ENCODE peak calls at places on chromosomes 13 and 19, in eight cellular contexts. M is body of pancreas, R is fibroblast of lung, Q is thoracic aorta, L is Caco-2, I is keratinocyte, Z is A549, G is HL-60. H is an unnamed sample.

GRCh38 chr13:109699628-109700071 is 86.7 kb downstream of the IRS2 start:
- DNase-seq in L (no peak), Z (no peak), M (no peak), I (no peak), R (no peak), G (peak), Q (no peak), H (no peak)

GRCh38 chr13:36431204-36432105 is 840 bp upstream of the CCNA1 start:
- DNase-seq in R (no peak), Q (no peak), G (no peak), L (no peak), Z (no peak), M (no peak), I (no peak), H (no peak)

GRCh38 chr13:69474286-69474685 is 633.3 kb upstream of the ATXN8OS start:
- DNase-seq in L (no peak), Q (no peak), M (no peak), R (no peak), G (no peak), I (no peak), Z (no peak), H (no peak)

GRCh38 chr13:51636349-51636890 is 52.2 kb downstream of the WDFY2 start:
- DNase-seq in M (peak), Q (no peak), R (no peak), I (no peak), G (no peak), Z (peak), L (peak), H (no peak)

GRCh38 chr19:55153652-55154264 is 3.8 kb downstream of the TNNI3 start:
- DNase-seq in G (no peak), L (no peak), R (no peak), Q (no peak), M (no peak), I (no peak), Z (peak), H (no peak)

GRCh38 chr19:2699413-2700142 is 2.9 kb downstream of the GNG7 start:
- DNase-seq in G (no peak), Q (no peak), I (no peak), M (no peak), R (no peak), Z (no peak), L (no peak), H (no peak)

GRCh38 chr19:1373534-1374249 is 10.0 kb upstream of the NDUFS7 start:
- DNase-seq in L (no peak), I (no peak), M (peak), G (no peak), Z (no peak), Q (no peak), R (peak), H (no peak)

GRCh38 chr13:33057019-33057785 is 41.0 kb downstream of the KL start:
- DNase-seq in G (no peak), Z (peak), L (peak), I (no peak), Q (no peak), M (no peak), R (no peak), H (no peak)

GRCh38 chr19:35168261-35168660 is 13.7 kb downstream of the FXYD5 start:
- DNase-seq in R (no peak), Q (no peak), I (peak), M (no peak), Z (no peak), G (no peak), L (no peak), H (no peak)

GRCh38 chr19:19493841-19494546 is 21.4 kb downstream of the TSSK6 start:
- DNase-seq in R (no peak), Z (no peak), M (no peak), G (no peak), I (no peak), L (no peak), Q (no peak), H (no peak)

GRCh38 chr19:34671972-34672371 is 5.0 kb downstream of the SCGB2B2 start:
- DNase-seq in I (no peak), R (no peak), Z (no peak), Q (no peak), L (no peak), G (no peak), M (no peak), H (no peak)

GRCh38 chr13:41611385-41611784 is 154.0 kb downstream of the RGCC start:
- DNase-seq in L (no peak), Q (no peak), R (no peak), Z (no peak), I (no peak), G (no peak), M (no peak), H (no peak)

GRCh38 chr13:101946411-101946810 is 455.4 kb downstream of the FGF14 start:
- DNase-seq in L (no peak), Q (no peak), M (no peak), Z (no peak), G (no peak), R (no peak), I (no peak), H (no peak)

GRCh38 chr13:77384999-77385398 is 58.1 kb upstream of the MYCBP2 start:
- DNase-seq in L (no peak), M (no peak), I (no peak), Q (no peak), R (no peak), G (no peak), Z (no peak), H (no peak)

GRCh38 chr19:38647368-38647965 is at the start of gene ACTN4:
- DNase-seq in L (peak), Z (peak), G (peak), M (peak), Q (peak), R (peak), I (no peak), H (peak)

GRCh38 chr19:28313633-28314032 is 899.3 kb downstream of the UQCRFS1 start:
- DNase-seq in Z (no peak), G (no peak), Q (no peak), L (no peak), R (peak), M (peak), I (no peak), H (no peak)

GRCh38 chr19:2083174-2083854 is 12.8 kb downstream of the MOB3A start:
- DNase-seq in R (no peak), Q (no peak), I (no peak), L (no peak), G (peak), M (no peak), Z (no peak), H (no peak)

GRCh38 chr13:69124996-69125395 is 982.6 kb upstream of the ATXN8OS start:
- DNase-seq in G (no peak), L (no peak), M (no peak), Q (no peak), Z (no peak), R (no peak), I (no peak), H (no peak)

GRCh38 chr19:55674841-55675660 is at the start of gene EPN1:
- DNase-seq in G (peak), I (peak), M (peak), R (peak), Q (peak), L (peak), Z (peak), H (peak)

GRCh38 chr19:45712699-45713067 is 18.0 kb downstream of the FBXO46 start:
- DNase-seq in Z (no peak), L (no peak), R (no peak), I (no peak), G (no peak), Q (no peak), M (no peak), H (no peak)

GRCh38 chr13:91135949-91136348 is 211.5 kb upstream of the MIR17HG start:
- DNase-seq in M (no peak), G (no peak), L (no peak), R (no peak), Q (no peak), Z (no peak), I (no peak), H (no peak)

GRCh38 chr19:21482863-21483276 is 22.5 kb upstream of the ZNF429 start:
- DNase-seq in Z (peak), Q (no peak), G (peak), R (peak), I (no peak), M (peak), L (peak), H (no peak)

GRCh38 chr19:19385900-19386339 is 19.6 kb upstream of the GATAD2A start:
- DNase-seq in I (no peak), Z (no peak), Q (no peak), R (no peak), M (no peak), G (peak), L (no peak), H (no peak)

GRCh38 chr19:35720648-35721047 is 2.8 kb downstream of the KMT2B start:
- DNase-seq in M (no peak), I (no peak), L (no peak), R (no peak), Z (no peak), G (no peak), Q (no peak), H (no peak)

GRCh38 chr13:113927661-113928581 is 46.0 kb downstream of the C13orf46 start:
- DNase-seq in I (peak), Q (peak), M (no peak), L (no peak), G (no peak), Z (no peak), R (peak), H (no peak)

GRCh38 chr13:113849981-113850721 is 13.7 kb downstream of the GAS6 start:
- DNase-seq in G (no peak), I (no peak), R (no peak), L (no peak), M (no peak), Q (no peak), Z (no peak), H (no peak)

GRCh38 chr13:112768795-112769411 is 79.1 kb downstream of the ATP11A start:
- DNase-seq in M (no peak), Q (no peak), R (no peak), G (no peak), L (no peak), Z (no peak), I (no peak), H (no peak)

GRCh38 chr19:44847144-44848035 is 1.3 kb downstream of the NECTIN2 start:
- DNase-seq in I (no peak), Z (peak), G (no peak), L (peak), M (peak), R (peak), Q (no peak), H (no peak)

GRCh38 chr13:46641274-46642081 is 88.5 kb downstream of the LRCH1 start:
- DNase-seq in G (no peak), L (no peak), I (no peak), M (no peak), Z (no peak), Q (no peak), R (no peak), H (no peak)

GRCh38 chr19:51323481-51323891 is 12.0 kb downstream of the IGLON5 start:
- DNase-seq in M (no peak), Z (no peak), L (no peak), R (no peak), G (no peak), I (no peak), Q (no peak), H (no peak)

GRCh38 chr13:102983496-102983895 is 82.7 kb downstream of the SLC10A2 start:
- DNase-seq in M (no peak), L (no peak), G (no peak), Z (no peak), I (peak), R (no peak), Q (no peak), H (no peak)

GRCh38 chr13:49967456-49967855 is 29.4 kb upstream of the TRIM13 start:
- DNase-seq in I (no peak), M (no peak), Z (no peak), L (no peak), R (no peak), G (no peak), Q (no peak), H (no peak)

GRCh38 chr13:111451402-111451801 is 131.0 kb downstream of the TEX29 start:
- DNase-seq in L (no peak), Q (no peak), I (no peak), M (no peak), Z (no peak), G (no peak), R (no peak), H (no peak)

DNA sequence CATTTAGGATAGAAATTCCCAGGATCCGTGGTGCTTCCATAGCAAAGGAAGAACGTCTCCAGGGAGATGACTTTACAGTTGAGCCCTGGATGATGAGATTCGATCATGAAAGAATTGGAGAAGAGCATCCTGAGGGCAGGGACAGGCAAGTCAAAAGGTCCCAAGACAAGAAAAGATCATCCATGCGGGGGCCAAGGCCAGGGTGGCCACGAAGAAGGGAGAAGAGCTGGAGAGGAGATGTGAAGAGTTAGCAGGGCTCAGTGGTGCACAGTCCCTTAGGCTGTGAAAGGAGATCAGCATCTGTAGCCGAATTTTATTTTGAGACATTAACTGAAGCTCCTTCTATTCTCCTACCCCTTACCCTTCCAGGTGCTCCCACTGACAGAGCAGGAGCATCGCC is 28.9 kb downstream of the OR10H4 start:
- DNase-seq in L (no peak), R (no peak), G (no peak), M (no peak), I (no peak), Q (no peak), Z (no peak), H (no peak)
- H3K4me3 ChIP-seq in L (no peak), R (no peak), G (no peak), M (no peak), I (no peak), Q (no peak), Z (no peak), H (no peak)

GRCh38 chr19:4550479-4551050 is 8.9 kb downstream of the SEMA6B start:
- DNase-seq in I (no peak), G (no peak), M (no peak), Z (no peak), Q (no peak), L (no peak), R (no peak), H (no peak)

GRCh38 chr19:4548238-4548584 is 8.4 kb upstream of the LRG1 start:
- DNase-seq in I (no peak), Q (no peak), G (no peak), M (no peak), Z (no peak), L (no peak), R (no peak), H (no peak)

GRCh38 chr19:4550018-4550417 is 9.5 kb downstream of the SEMA6B start:
- DNase-seq in L (no peak), R (no peak), Z (no peak), I (no peak), G (no peak), M (no peak), Q (no peak), H (no peak)

GRCh38 chr19:4543856-4544647 is 4.2 kb upstream of the LRG1 start:
- DNase-seq in G (no peak), R (no peak), I (no peak), M (no peak), Q (no peak), Z (no peak), L (no peak), H (no peak)

GRCh38 chr19:4547303-4548237 is 7.7 kb upstream of the LRG1 start:
- DNase-seq in L (peak), G (peak), R (peak), M (peak), I (no peak), Z (peak), Q (no peak), H (no peak)
- TF ChIP-seq CTCF in L (peak), G (peak), R (peak), M (peak), I (peak), Z (peak), Q (no peak), H (peak)

DNA sequence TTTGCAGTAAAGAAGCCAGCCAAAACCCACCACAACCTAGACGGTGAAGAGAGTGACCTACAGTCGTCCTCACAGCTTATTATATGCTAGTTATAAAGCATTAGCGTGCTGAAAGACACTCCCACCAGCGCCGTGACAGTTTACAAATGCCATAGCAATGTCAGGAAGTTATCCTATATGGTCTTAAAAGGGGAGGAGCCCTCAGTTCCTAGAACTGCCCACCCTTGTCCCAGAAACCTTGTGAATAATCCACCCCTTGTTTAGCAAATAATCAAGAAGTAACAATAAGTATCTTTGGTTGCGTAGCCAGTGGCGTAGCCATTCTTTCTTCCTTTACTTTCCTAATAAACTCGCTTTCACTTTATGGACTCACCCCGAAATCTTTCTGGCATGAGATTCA is 227.9 kb upstream of the ARGLU1 start:
- DNase-seq in Z (no peak), Q (no peak), I (no peak), L (no peak), R (no peak), M (no peak), G (no peak), H (no peak)
- H3K4me3 ChIP-seq in Z (no peak), Q (peak), I (no peak), L (no peak), R (no peak), M (no peak), G (no peak), H (no peak)

GRCh38 chr19:58279042-58279924 is 528 bp downstream of the ZNF8 start:
- DNase-seq in I (no peak), L (peak), Q (peak), G (peak), R (peak), Z (peak), M (peak), H (no peak)

GRCh38 chr19:58277748-58278147 is 1.0 kb upstream of the ZNF8 start:
- DNase-seq in M (no peak), I (no peak), R (peak), G (no peak), Q (no peak), Z (no peak), L (no peak), H (no peak)

GRCh38 chr19:58279925-58280316 is 1.2 kb downstream of the ZNF8 start:
- DNase-seq in I (no peak), Z (no peak), R (no peak), L (no peak), Q (no peak), G (no peak), M (no peak), H (no peak)

GRCh38 chr19:58277197-58277596 is 1.6 kb upstream of the ZNF8 start:
- DNase-seq in R (no peak), I (no peak), Q (no peak), M (no peak), G (no peak), L (no peak), Z (no peak), H (no peak)

GRCh38 chr19:58278156-58279041 is at the start of gene ZNF8:
- DNase-seq in M (peak), L (peak), R (peak), I (peak), Q (peak), Z (peak), G (peak), H (peak)
- TF ChIP-seq CTCF in M (no peak), L (no peak), R (peak), I (no peak), Q (no peak), Z (no peak), G (no peak), H (no peak)

GRCh38 chr13:80469841-80470378 is 129.0 kb upstream of the SPRY2 start:
- DNase-seq in G (no peak), Q (peak), L (no peak), Z (peak), I (peak), R (peak), M (peak), H (no peak)
- H3K4me3 ChIP-seq in G (no peak), Q (peak), L (no peak), Z (no peak), I (no peak), R (no peak), M (no peak), H (no peak)

GRCh38 chr19:13104848-13105646 is 2.4 kb upstream of the LYL1 start:
- DNase-seq in M (no peak), I (no peak), L (no peak), Q (no peak), G (peak), R (no peak), Z (no peak), H (no peak)
- TF ChIP-seq CTCF in M (no peak), I (no peak), L (no peak), Q (no peak), G (no peak), R (no peak), Z (no peak), H (no peak)

DNA sequence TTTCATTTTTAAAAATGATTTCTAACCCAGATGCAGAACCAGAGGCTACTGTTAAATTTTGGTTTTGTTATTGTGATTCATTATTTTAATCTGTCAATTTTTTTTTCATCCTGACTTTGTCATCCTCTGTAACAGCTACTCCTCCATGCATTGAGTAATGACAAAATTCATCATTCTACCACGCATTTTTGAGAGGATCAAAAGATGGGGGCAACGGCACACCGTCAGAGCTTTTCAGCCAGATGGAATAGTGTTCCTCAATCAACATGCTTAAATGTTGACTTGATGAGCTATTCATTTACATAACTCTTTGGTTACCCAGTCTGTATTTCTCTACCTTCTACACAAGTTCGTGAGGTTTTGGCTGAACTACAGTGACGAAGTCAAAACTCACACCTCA is 486.3 kb downstream of the EFNB2 start:
- DNase-seq in Q (no peak), R (no peak), I (no peak), L (no peak), M (no peak), G (no peak), Z (no peak), H (no peak)
- H3K4me3 ChIP-seq in Q (no peak), R (no peak), I (no peak), L (no peak), M (no peak), G (no peak), Z (no peak), H (no peak)

GRCh38 chr13:27622102-27622820 is 569 bp downstream of the POLR1D start:
- DNase-seq in G (peak), Q (no peak), Z (peak), L (no peak), R (peak), I (no peak), M (peak), H (no peak)
- TF ChIP-seq CTCF in G (no peak), Q (no peak), Z (no peak), L (peak), R (peak), I (peak), M (no peak), H (no peak)

GRCh38 chr19:11506101-11506555 is 489 bp upstream of the ZNF653 start:
- DNase-seq in R (no peak), I (no peak), Q (no peak), G (no peak), M (no peak), L (no peak), Z (no peak), H (no peak)

GRCh38 chr19:11507370-11508078 is 1.9 kb upstream of the ZNF653 start:
- DNase-seq in R (no peak), G (no peak), M (no peak), L (no peak), I (no peak), Z (no peak), Q (no peak), H (no peak)

GRCh38 chr19:11504502-11505031 is 1.1 kb downstream of the ZNF653 start:
- DNase-seq in G (no peak), M (no peak), L (no peak), Q (no peak), R (no peak), I (no peak), Z (no peak), H (no peak)

GRCh38 chr19:11505504-11506100 is at the start of gene ZNF653:
- DNase-seq in Q (peak), M (peak), R (peak), I (peak), G (peak), L (peak), Z (peak), H (peak)

DNA sequence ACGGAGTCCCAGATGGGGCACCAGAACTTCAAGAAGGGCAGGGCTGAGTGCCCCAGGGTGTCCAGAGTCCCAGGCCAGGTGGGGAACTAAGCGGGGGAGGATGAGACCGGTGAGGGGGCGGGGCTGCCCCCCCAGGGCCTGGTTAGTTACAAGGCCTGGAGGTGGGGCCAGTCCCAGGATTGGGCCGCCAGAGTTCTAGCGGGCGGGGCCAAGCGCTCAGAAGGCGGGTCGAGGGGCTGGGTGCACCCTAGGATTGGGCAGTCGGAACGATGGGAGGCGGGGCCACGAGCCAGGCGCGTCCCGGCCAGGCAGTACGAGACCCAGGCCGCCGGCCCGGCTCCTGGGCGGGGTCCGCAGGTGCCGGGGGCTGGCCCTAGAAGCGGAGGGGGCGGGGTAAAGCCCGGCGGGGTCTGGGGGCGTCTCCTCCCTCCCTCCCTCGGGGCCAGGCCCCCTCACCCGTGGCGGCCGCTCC is 571 bp downstream of the ZNF653 start:
- DNase-seq in I (peak), Q (peak), M (peak), R (peak), Z (peak), L (peak), G (peak), H (peak)
- H3K4me3 ChIP-seq in I (peak), Q (peak), M (peak), R (peak), Z (peak), L (peak), G (peak), H (peak)

H was measured in GM12864.